ENCODE peak calls at places on chromosomes 11 and 22, in six cellular contexts. C is brain microvascular endothelial cell; P is tibial artery; O is AG09309; U is cardiac muscle cell; R is CD8-positive, alpha-beta T cell. E is an unnamed sample.

GRCh38 chr22:48218889-48219420 is 1456.5 kb downstream of the TBC1D22A start:
- DNase-seq in U (no peak), P (no peak), O (no peak), R (no peak), C (no peak), E (no peak)

GRCh38 chr11:45907911-45908370 is 870 bp upstream of the FREY1 start:
- DNase-seq in C (no peak), P (no peak), U (no peak), O (no peak), R (no peak), E (no peak)

GRCh38 chr22:19407649-19408606 is 23.6 kb downstream of the HIRA start:
- DNase-seq in O (no peak), U (peak; percentile 77), C (no peak), R (no peak), P (no peak), E (no peak)

GRCh38 chr22:44360686-44361381 is 48.1 kb upstream of the SHISAL1 start:
- DNase-seq in P (peak; percentile 60), R (no peak), O (peak; percentile 77), C (peak; percentile 44), U (no peak), E (peak; percentile 94)

GRCh38 chr11:125236072-125236825 is 71.7 kb downstream of the PKNOX2 start:
- DNase-seq in O (no peak), C (no peak), R (no peak), P (no peak), U (no peak), E (no peak)

GRCh38 chr11:748007-748359 is 719 bp downstream of the TALDO1 start:
- DNase-seq in U (no peak), R (no peak), C (no peak), P (no peak), O (no peak), E (no peak)

GRCh38 chr22:37533995-37534394 is 14.8 kb upstream of the CARD10 start:
- DNase-seq in C (peak; percentile 74), P (no peak), R (no peak), U (no peak), O (no peak), E (peak; percentile 91)

GRCh38 chr11:78251083-78251699 is 62.5 kb downstream of the USP35 start:
- DNase-seq in U (no peak), P (no peak), R (no peak), O (no peak), C (peak; percentile 31), E (no peak)

GRCh38 chr11:134730096-134730495 is 318.1 kb upstream of the B3GAT1 start:
- DNase-seq in P (no peak), U (no peak), O (no peak), C (no peak), R (no peak), E (no peak)

GRCh38 chr11:10752061-10752460 is 1.0 kb downstream of the CTR9 start:
- DNase-seq in U (no peak), R (no peak), O (no peak), P (no peak), C (no peak), E (peak; percentile 67)

GRCh38 chr22:28977050-28977449 is 84.6 kb downstream of the C22orf31 start:
- DNase-seq in U (no peak), P (no peak), C (peak; percentile 3), R (no peak), O (no peak), E (no peak)
- H3K4me3 ChIP-seq in U (no peak overlapping the region), P (no peak overlapping the region), C (peak overlapping the region; percentile 31), R (no peak overlapping the region), O (no peak overlapping the region), E (no peak overlapping the region)

DNA sequence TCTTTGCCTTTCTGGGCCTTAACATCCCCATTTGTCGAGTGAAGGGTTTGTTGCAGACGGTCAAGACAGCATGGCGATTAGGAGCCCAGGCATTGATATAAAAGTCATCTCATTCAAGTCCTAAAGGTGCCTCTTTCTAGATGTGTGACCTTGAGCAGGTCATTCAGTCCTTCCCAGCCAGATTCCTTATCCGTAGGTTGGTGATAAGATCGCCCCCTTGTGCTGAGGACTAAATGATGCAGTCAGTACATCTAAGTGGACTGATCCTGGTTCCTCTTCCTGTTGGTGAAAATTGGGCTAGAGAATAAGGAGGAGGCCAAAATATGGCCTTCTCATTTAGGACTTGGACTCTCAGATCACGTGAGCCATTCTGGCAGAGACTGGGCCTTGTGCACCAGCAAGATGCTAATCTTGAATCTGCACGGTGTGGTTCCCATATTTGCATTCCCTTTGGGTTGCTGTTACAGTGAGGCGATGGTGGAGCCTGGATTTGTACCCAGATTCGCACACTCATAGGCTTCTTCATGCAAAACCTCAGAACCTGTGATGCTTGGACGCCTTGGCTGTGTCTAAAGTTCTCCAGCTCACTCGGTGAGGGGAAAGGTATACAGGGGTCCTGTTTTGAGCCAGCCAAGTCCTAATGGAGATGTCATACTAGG is 156.8 kb downstream of the MYO18B start:
- DNase-seq in C (no peak), P (no peak), O (no peak), U (peak; percentile 26), R (no peak), E (no peak)
- TF ChIP-seq CTCF in C (no peak), P (no peak), O (no peak), U (no peak), R (no peak), E (no peak)

DNA sequence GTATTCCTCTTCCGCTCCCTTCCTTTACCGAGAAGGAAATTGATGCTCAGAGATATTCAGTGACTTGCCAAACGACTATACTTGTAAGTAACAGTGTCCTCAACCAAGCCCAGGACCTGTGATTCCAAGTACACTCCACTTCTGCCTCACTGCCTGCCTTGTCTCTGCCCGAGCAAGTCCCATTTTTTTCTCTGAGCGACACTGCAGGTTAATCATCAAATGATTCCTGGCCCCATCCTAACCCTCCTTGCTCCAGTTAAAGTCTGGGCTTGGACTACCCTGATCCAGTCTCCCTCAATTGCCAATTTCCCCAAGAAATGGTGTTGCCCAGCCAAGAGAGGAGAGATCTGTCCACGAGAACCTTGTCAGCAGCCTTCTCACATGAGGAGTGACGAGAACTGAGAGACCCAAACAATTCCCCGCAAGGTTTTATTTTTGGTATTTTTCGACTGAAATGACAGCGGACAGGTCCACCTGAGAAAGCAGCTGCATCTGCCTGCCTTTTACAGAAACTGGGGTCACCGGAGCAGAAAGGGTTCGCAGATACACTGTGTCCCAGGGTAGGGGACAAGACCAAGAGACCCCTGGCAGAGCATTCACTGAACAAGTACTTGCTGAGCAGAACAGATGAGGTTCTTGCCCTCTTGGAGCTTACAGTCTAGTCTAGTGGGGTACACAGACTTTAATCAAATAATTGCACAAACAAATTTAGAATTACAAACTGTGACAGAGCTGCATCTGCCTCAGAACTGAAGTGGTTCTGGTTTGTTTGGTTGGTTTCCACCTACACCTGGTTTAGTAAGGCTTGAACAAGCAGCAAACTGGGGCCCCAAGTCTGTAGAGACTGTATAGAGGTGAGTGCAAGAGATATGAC is 11.4 kb downstream of the POU2AF1 start:
- DNase-seq in R (no peak), P (no peak), O (no peak), U (no peak), C (no peak), E (peak; percentile 43)
- H3K4me3 ChIP-seq in R (no peak overlapping the region), P (no peak overlapping the region), O (no peak overlapping the region), U (no peak overlapping the region), C (no peak overlapping the region), E (no peak overlapping the region)

GRCh38 chr11:34938621-34939020 is 22.2 kb downstream of the PDHX start:
- DNase-seq in R (no peak), C (no peak), O (no peak), P (no peak), U (no peak), E (no peak)

GRCh38 chr11:34936945-34937344 is 20.5 kb downstream of the PDHX start:
- DNase-seq in O (no peak), P (no peak), U (no peak), R (no peak), C (no peak), E (no peak)

GRCh38 chr11:34941688-34942087 is 25.3 kb downstream of the PDHX start:
- DNase-seq in R (peak; percentile 9), C (no peak), P (no peak), O (no peak), U (no peak), E (no peak)

GRCh38 chr11:34944692-34945091 is 28.3 kb downstream of the PDHX start:
- DNase-seq in U (no peak), R (no peak), P (no peak), O (no peak), C (no peak), E (no peak)

DNA sequence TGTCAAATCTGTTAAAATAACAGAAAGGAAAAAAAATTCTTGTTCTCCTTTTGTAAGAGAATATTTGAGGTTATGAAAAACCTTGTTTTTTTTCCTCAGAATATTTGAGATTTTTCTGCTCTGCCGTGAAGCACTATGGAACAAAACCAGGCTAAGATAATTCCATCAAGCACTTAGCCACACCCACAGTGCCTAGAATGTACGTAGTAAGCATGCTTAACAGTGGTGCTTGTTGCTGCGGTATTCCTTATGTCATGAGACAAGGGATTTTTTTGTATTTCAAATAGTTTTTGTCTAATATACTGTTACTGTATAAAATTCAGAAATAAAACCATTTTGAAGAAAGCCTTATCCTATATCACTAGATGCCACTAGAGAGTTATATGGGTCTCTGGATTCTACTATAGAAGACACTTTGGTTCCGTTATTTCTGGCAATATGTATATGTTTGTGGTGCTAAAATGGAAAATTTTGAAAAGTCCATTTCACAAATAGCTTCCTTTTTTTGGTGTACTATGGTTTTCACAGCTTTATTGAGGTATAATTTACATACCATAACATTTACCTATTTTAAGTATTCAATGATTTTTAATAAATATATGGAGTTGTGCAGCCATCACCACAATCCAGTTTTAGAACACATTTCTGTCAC is 23.7 kb downstream of the PDHX start:
- DNase-seq in U (no peak), C (peak; percentile 51), O (peak; percentile 39), P (no peak), R (no peak), E (no peak)
- TF ChIP-seq CTCF in U (no peak), C (no peak), O (no peak), P (no peak), R (no peak), E (no peak)

GRCh38 chr11:73382747-73383146 is 6.5 kb downstream of the RELT start:
- DNase-seq in C (no peak), U (no peak), P (no peak), O (no peak), R (no peak), E (no peak)

GRCh38 chr11:73384531-73384870 is 8.3 kb downstream of the RELT start:
- DNase-seq in U (no peak), C (no peak), P (no peak), R (no peak), O (no peak), E (no peak)

GRCh38 chr11:73384871-73385692 is 8.9 kb downstream of the RELT start:
- DNase-seq in U (no peak), R (peak; percentile 38), P (peak; percentile 62), C (no peak), O (no peak), E (no peak)

GRCh38 chr11:73383249-73384126 is 7.3 kb downstream of the RELT start:
- DNase-seq in U (no peak), C (no peak), O (no peak), P (no peak), R (no peak), E (peak; percentile 44)

GRCh38 chr11:73384127-73384441 is 7.9 kb downstream of the RELT start:
- DNase-seq in U (no peak), R (no peak), C (no peak), O (no peak), P (no peak), E (no peak)
- H3K4me3 ChIP-seq in U (no peak overlapping the region), R (no peak overlapping the region), C (no peak overlapping the region), O (no peak overlapping the region), P (no peak overlapping the region), E (no peak overlapping the region)